ENCODE peak calls at places on chromosomes 16 and 17, in ten cellular contexts. One of them, this sample, is unnamed.
A peak's percentile ranks its signal among the peaks of the same experiment; 100 is the strongest.

GRCh38 chr16:83915081-83915480 is 16.2 kb downstream of the MLYCD start:
- DNase-seq in fibroblast of lung: no peak
- DNase-seq in GM12892: no peak
- DNase-seq in heart right ventricle: no peak
- DNase-seq in ELR: no peak
- DNase-seq in T-helper 9 cell: no peak
- DNase-seq in stimulated activated CD4-positive, alpha-beta T cell treated with anti-CD3 and anti-CD28 coated beads, Interleukin-15, amount 100 ng/mL, for 1 hour: no peak
- DNase-seq in H7: no peak
- DNase-seq in AG04449: no peak
- DNase-seq in cardiac muscle cell: no peak
- DNase-seq in this sample: no peak

GRCh38 chr17:50304781-50305404 is 30.6 kb downstream of the TMEM92 start:
- DNase-seq in fibroblast of lung: peak; percentile 56
- DNase-seq in GM12892: no peak
- DNase-seq in heart right ventricle: no peak
- DNase-seq in ELR: no peak
- DNase-seq in T-helper 9 cell: no peak
- DNase-seq in stimulated activated CD4-positive, alpha-beta T cell treated with anti-CD3 and anti-CD28 coated beads, Interleukin-15, amount 100 ng/mL, for 1 hour: no peak
- DNase-seq in H7: no peak
- DNase-seq in AG04449: no peak
- DNase-seq in cardiac muscle cell: peak; percentile 53
- DNase-seq in this sample: no peak

GRCh38 chr17:29442451-29442850 is 52.3 kb downstream of the TAOK1 start:
- DNase-seq in fibroblast of lung: no peak
- DNase-seq in GM12892: no peak
- DNase-seq in heart right ventricle: no peak
- DNase-seq in ELR: no peak
- DNase-seq in T-helper 9 cell: no peak
- DNase-seq in stimulated activated CD4-positive, alpha-beta T cell treated with anti-CD3 and anti-CD28 coated beads, Interleukin-15, amount 100 ng/mL, for 1 hour: no peak
- DNase-seq in H7: no peak
- DNase-seq in AG04449: no peak
- DNase-seq in cardiac muscle cell: no peak
- DNase-seq in this sample: no peak

GRCh38 chr16:75280331-75280804 is 28.9 kb upstream of the BCAR1 start:
- DNase-seq in fibroblast of lung: no peak
- DNase-seq in GM12892: no peak
- DNase-seq in heart right ventricle: no peak
- DNase-seq in ELR: no peak
- DNase-seq in T-helper 9 cell: no peak
- DNase-seq in stimulated activated CD4-positive, alpha-beta T cell treated with anti-CD3 and anti-CD28 coated beads, Interleukin-15, amount 100 ng/mL, for 1 hour: no peak
- DNase-seq in H7: no peak
- DNase-seq in AG04449: no peak
- DNase-seq in cardiac muscle cell: no peak
- DNase-seq in this sample: no peak

GRCh38 chr16:12988071-12988470 is 86.7 kb downstream of the SHISA9 start:
- DNase-seq in fibroblast of lung: no peak
- DNase-seq in GM12892: no peak
- DNase-seq in heart right ventricle: no peak
- DNase-seq in ELR: no peak
- DNase-seq in T-helper 9 cell: no peak
- DNase-seq in stimulated activated CD4-positive, alpha-beta T cell treated with anti-CD3 and anti-CD28 coated beads, Interleukin-15, amount 100 ng/mL, for 1 hour: no peak
- DNase-seq in H7: no peak
- DNase-seq in AG04449: no peak
- DNase-seq in cardiac muscle cell: no peak
- DNase-seq in this sample: no peak

GRCh38 chr17:45016823-45017222 is 34.6 kb downstream of the DCAKD start:
- DNase-seq in fibroblast of lung: no peak
- DNase-seq in GM12892: no peak
- DNase-seq in heart right ventricle: no peak
- DNase-seq in ELR: peak; percentile 55
- DNase-seq in T-helper 9 cell: no peak
- DNase-seq in stimulated activated CD4-positive, alpha-beta T cell treated with anti-CD3 and anti-CD28 coated beads, Interleukin-15, amount 100 ng/mL, for 1 hour: no peak
- DNase-seq in H7: no peak
- DNase-seq in AG04449: no peak
- DNase-seq in cardiac muscle cell: no peak
- DNase-seq in this sample: peak; percentile 18

GRCh38 chr17:28975634-28976033 is 24.3 kb upstream of the PHF12 start:
- DNase-seq in fibroblast of lung: no peak
- DNase-seq in GM12892: no peak
- DNase-seq in heart right ventricle: no peak
- DNase-seq in ELR: no peak
- DNase-seq in T-helper 9 cell: no peak
- DNase-seq in stimulated activated CD4-positive, alpha-beta T cell treated with anti-CD3 and anti-CD28 coated beads, Interleukin-15, amount 100 ng/mL, for 1 hour: no peak
- DNase-seq in H7: no peak
- DNase-seq in AG04449: no peak
- DNase-seq in cardiac muscle cell: no peak
- DNase-seq in this sample: no peak

GRCh38 chr17:80456465-80457235 is 19.8 kb downstream of the NPTX1 start:
- DNase-seq in fibroblast of lung: peak; percentile 21
- DNase-seq in GM12892: no peak
- DNase-seq in heart right ventricle: peak; percentile 68
- DNase-seq in ELR: peak; percentile 63
- DNase-seq in T-helper 9 cell: no peak
- DNase-seq in stimulated activated CD4-positive, alpha-beta T cell treated with anti-CD3 and anti-CD28 coated beads, Interleukin-15, amount 100 ng/mL, for 1 hour: no peak
- DNase-seq in H7: no peak
- DNase-seq in AG04449: no peak
- DNase-seq in cardiac muscle cell: peak; percentile 46
- DNase-seq in this sample: no peak

GRCh38 chr17:67052720-67053437 is 8.5 kb downstream of the CACNG1 start:
- DNase-seq in fibroblast of lung: no peak
- DNase-seq in GM12892: no peak
- DNase-seq in heart right ventricle: no peak
- DNase-seq in ELR: no peak
- DNase-seq in T-helper 9 cell: no peak
- DNase-seq in stimulated activated CD4-positive, alpha-beta T cell treated with anti-CD3 and anti-CD28 coated beads, Interleukin-15, amount 100 ng/mL, for 1 hour: no peak
- DNase-seq in H7: no peak
- DNase-seq in AG04449: no peak
- DNase-seq in cardiac muscle cell: no peak
- DNase-seq in this sample: no peak

GRCh38 chr17:81681672-81682071 is 1.9 kb downstream of the ARL16 start:
- DNase-seq in fibroblast of lung: no peak
- DNase-seq in GM12892: no peak
- DNase-seq in heart right ventricle: no peak
- DNase-seq in ELR: no peak
- DNase-seq in T-helper 9 cell: no peak
- DNase-seq in stimulated activated CD4-positive, alpha-beta T cell treated with anti-CD3 and anti-CD28 coated beads, Interleukin-15, amount 100 ng/mL, for 1 hour: no peak
- DNase-seq in H7: peak; percentile 41
- DNase-seq in AG04449: no peak
- DNase-seq in cardiac muscle cell: no peak
- DNase-seq in this sample: no peak

GRCh38 chr17:60656499-60656898 is 21.2 kb upstream of the BCAS3 start:
- DNase-seq in fibroblast of lung: no peak
- DNase-seq in GM12892: no peak
- DNase-seq in heart right ventricle: no peak
- DNase-seq in ELR: no peak
- DNase-seq in T-helper 9 cell: no peak
- DNase-seq in stimulated activated CD4-positive, alpha-beta T cell treated with anti-CD3 and anti-CD28 coated beads, Interleukin-15, amount 100 ng/mL, for 1 hour: no peak
- DNase-seq in H7: no peak
- DNase-seq in AG04449: no peak
- DNase-seq in cardiac muscle cell: no peak
- DNase-seq in this sample: no peak

GRCh38 chr16:1731603-1732002 is 25.6 kb downstream of the MAPK8IP3 start:
- DNase-seq in fibroblast of lung: no peak
- DNase-seq in GM12892: no peak
- DNase-seq in heart right ventricle: no peak
- DNase-seq in ELR: no peak
- DNase-seq in T-helper 9 cell: no peak
- DNase-seq in stimulated activated CD4-positive, alpha-beta T cell treated with anti-CD3 and anti-CD28 coated beads, Interleukin-15, amount 100 ng/mL, for 1 hour: no peak
- DNase-seq in H7: no peak
- DNase-seq in AG04449: no peak
- DNase-seq in cardiac muscle cell: no peak
- DNase-seq in this sample: no peak

GRCh38 chr17:63190821-63191220 is 224.8 kb downstream of the TANC2 start:
- DNase-seq in fibroblast of lung: no peak
- DNase-seq in GM12892: no peak
- DNase-seq in heart right ventricle: no peak
- DNase-seq in ELR: no peak
- DNase-seq in T-helper 9 cell: no peak
- DNase-seq in stimulated activated CD4-positive, alpha-beta T cell treated with anti-CD3 and anti-CD28 coated beads, Interleukin-15, amount 100 ng/mL, for 1 hour: no peak
- DNase-seq in H7: no peak
- DNase-seq in AG04449: no peak
- DNase-seq in cardiac muscle cell: no peak
- DNase-seq in this sample: no peak

GRCh38 chr17:76917829-76918228 is 49.6 kb downstream of the MGAT5B start:
- DNase-seq in fibroblast of lung: no peak
- DNase-seq in GM12892: no peak
- DNase-seq in heart right ventricle: peak; percentile 44
- DNase-seq in ELR: no peak
- DNase-seq in T-helper 9 cell: no peak
- DNase-seq in stimulated activated CD4-positive, alpha-beta T cell treated with anti-CD3 and anti-CD28 coated beads, Interleukin-15, amount 100 ng/mL, for 1 hour: no peak
- DNase-seq in H7: no peak
- DNase-seq in AG04449: no peak
- DNase-seq in cardiac muscle cell: no peak
- DNase-seq in this sample: no peak

GRCh38 chr17:40568074-40568836 is 3.0 kb upstream of the CCR7 start:
- DNase-seq in fibroblast of lung: no peak
- DNase-seq in GM12892: no peak
- DNase-seq in heart right ventricle: no peak
- DNase-seq in ELR: no peak
- DNase-seq in T-helper 9 cell: no peak
- DNase-seq in stimulated activated CD4-positive, alpha-beta T cell treated with anti-CD3 and anti-CD28 coated beads, Interleukin-15, amount 100 ng/mL, for 1 hour: no peak
- DNase-seq in H7: no peak
- DNase-seq in AG04449: no peak
- DNase-seq in cardiac muscle cell: no peak
- DNase-seq in this sample: no peak

GRCh38 chr17:80259642-80260535 is 763 bp upstream of the RNF213 start:
- DNase-seq in fibroblast of lung: peak; percentile 59
- DNase-seq in GM12892: peak; percentile 79
- DNase-seq in heart right ventricle: peak; percentile 69
- DNase-seq in ELR: peak; percentile 87
- DNase-seq in T-helper 9 cell: peak; percentile 77
- DNase-seq in stimulated activated CD4-positive, alpha-beta T cell treated with anti-CD3 and anti-CD28 coated beads, Interleukin-15, amount 100 ng/mL, for 1 hour: peak; percentile 72
- DNase-seq in H7: peak; percentile 98
- DNase-seq in AG04449: no peak
- DNase-seq in cardiac muscle cell: peak; percentile 76
- DNase-seq in this sample: peak; percentile 55

GRCh38 chr16:1979271-1980025 is 1.8 kb downstream of the NOXO1 start:
- DNase-seq in fibroblast of lung: no peak
- DNase-seq in GM12892: no peak
- DNase-seq in heart right ventricle: no peak
- DNase-seq in ELR: no peak
- DNase-seq in T-helper 9 cell: no peak
- DNase-seq in stimulated activated CD4-positive, alpha-beta T cell treated with anti-CD3 and anti-CD28 coated beads, Interleukin-15, amount 100 ng/mL, for 1 hour: no peak
- DNase-seq in H7: peak; percentile 97
- DNase-seq in AG04449: no peak
- DNase-seq in cardiac muscle cell: peak; percentile 37
- DNase-seq in this sample: no peak

GRCh38 chr17:73973881-73974409 is 229.5 kb upstream of the RPL38 start:
- DNase-seq in fibroblast of lung: no peak
- DNase-seq in GM12892: no peak
- DNase-seq in heart right ventricle: peak; percentile 49
- DNase-seq in ELR: no peak
- DNase-seq in T-helper 9 cell: no peak
- DNase-seq in stimulated activated CD4-positive, alpha-beta T cell treated with anti-CD3 and anti-CD28 coated beads, Interleukin-15, amount 100 ng/mL, for 1 hour: no peak
- DNase-seq in H7: peak; percentile 32
- DNase-seq in AG04449: no peak
- DNase-seq in cardiac muscle cell: peak; percentile 42
- DNase-seq in this sample: no peak

GRCh38 chr16:67873435-67874146 is 739 bp downstream of the EDC4 start:
- DNase-seq in fibroblast of lung: peak; percentile 14
- DNase-seq in GM12892: no peak
- DNase-seq in heart right ventricle: no peak
- DNase-seq in ELR: peak; percentile 40
- DNase-seq in T-helper 9 cell: no peak
- DNase-seq in stimulated activated CD4-positive, alpha-beta T cell treated with anti-CD3 and anti-CD28 coated beads, Interleukin-15, amount 100 ng/mL, for 1 hour: no peak
- DNase-seq in H7: peak; percentile 28
- DNase-seq in AG04449: no peak
- DNase-seq in cardiac muscle cell: no peak
- DNase-seq in this sample: no peak

GRCh38 chr16:20673882-20674683 is 23.4 kb downstream of the ACSM1 start:
- DNase-seq in fibroblast of lung: no peak
- DNase-seq in GM12892: no peak
- DNase-seq in heart right ventricle: no peak
- DNase-seq in ELR: no peak
- DNase-seq in T-helper 9 cell: no peak
- DNase-seq in stimulated activated CD4-positive, alpha-beta T cell treated with anti-CD3 and anti-CD28 coated beads, Interleukin-15, amount 100 ng/mL, for 1 hour: no peak
- DNase-seq in H7: no peak
- DNase-seq in AG04449: no peak
- DNase-seq in cardiac muscle cell: peak; percentile 51
- DNase-seq in this sample: no peak

GRCh38 chr17:30513346-30513745 is 36.1 kb downstream of the GOSR1 start:
- DNase-seq in fibroblast of lung: no peak
- DNase-seq in GM12892: no peak
- DNase-seq in heart right ventricle: no peak
- DNase-seq in ELR: no peak
- DNase-seq in T-helper 9 cell: no peak
- DNase-seq in stimulated activated CD4-positive, alpha-beta T cell treated with anti-CD3 and anti-CD28 coated beads, Interleukin-15, amount 100 ng/mL, for 1 hour: no peak
- DNase-seq in H7: no peak
- DNase-seq in AG04449: peak; percentile 64
- DNase-seq in cardiac muscle cell: no peak
- DNase-seq in this sample: no peak

GRCh38 chr17:80441598-80442304 is 26.8 kb downstream of the ENDOV start:
- DNase-seq in fibroblast of lung: no peak
- DNase-seq in GM12892: no peak
- DNase-seq in heart right ventricle: no peak
- DNase-seq in ELR: no peak
- DNase-seq in T-helper 9 cell: no peak
- DNase-seq in stimulated activated CD4-positive, alpha-beta T cell treated with anti-CD3 and anti-CD28 coated beads, Interleukin-15, amount 100 ng/mL, for 1 hour: no peak
- DNase-seq in H7: no peak
- DNase-seq in AG04449: no peak
- DNase-seq in cardiac muscle cell: no peak
- DNase-seq in this sample: no peak

GRCh38 chr16:1144476-1145382 is 8.2 kb upstream of the CACNA1H start:
- DNase-seq in fibroblast of lung: no peak
- DNase-seq in GM12892: no peak
- DNase-seq in heart right ventricle: no peak
- DNase-seq in ELR: no peak
- DNase-seq in T-helper 9 cell: no peak
- DNase-seq in stimulated activated CD4-positive, alpha-beta T cell treated with anti-CD3 and anti-CD28 coated beads, Interleukin-15, amount 100 ng/mL, for 1 hour: no peak
- DNase-seq in H7: no peak
- DNase-seq in AG04449: no peak
- DNase-seq in cardiac muscle cell: no peak
- DNase-seq in this sample: no peak

GRCh38 chr17:781920-782731 is at the start of the genes GLOD4 and MRM3:
- DNase-seq in fibroblast of lung: peak; percentile 86
- DNase-seq in GM12892: peak; percentile 96
- DNase-seq in heart right ventricle: peak; percentile 92
- DNase-seq in ELR: peak; percentile 87
- DNase-seq in T-helper 9 cell: peak; percentile 95
- DNase-seq in stimulated activated CD4-positive, alpha-beta T cell treated with anti-CD3 and anti-CD28 coated beads, Interleukin-15, amount 100 ng/mL, for 1 hour: peak; percentile 95
- DNase-seq in H7: peak; percentile 96
- DNase-seq in AG04449: no peak
- DNase-seq in cardiac muscle cell: peak; percentile 92
- DNase-seq in this sample: peak; percentile 77

GRCh38 chr17:37124074-37124824 is 175.5 kb downstream of the AATF start:
- DNase-seq in fibroblast of lung: peak; percentile 40
- DNase-seq in GM12892: no peak
- DNase-seq in heart right ventricle: no peak
- DNase-seq in ELR: no peak
- DNase-seq in T-helper 9 cell: no peak
- DNase-seq in stimulated activated CD4-positive, alpha-beta T cell treated with anti-CD3 and anti-CD28 coated beads, Interleukin-15, amount 100 ng/mL, for 1 hour: no peak
- DNase-seq in H7: no peak
- DNase-seq in AG04449: no peak
- DNase-seq in cardiac muscle cell: peak; percentile 27
- DNase-seq in this sample: no peak

GRCh38 chr16:3618782-3619166 is 7.4 kb upstream of the SLX4 start:
- DNase-seq in fibroblast of lung: no peak
- DNase-seq in GM12892: no peak
- DNase-seq in heart right ventricle: no peak
- DNase-seq in ELR: peak; percentile 21
- DNase-seq in T-helper 9 cell: no peak
- DNase-seq in stimulated activated CD4-positive, alpha-beta T cell treated with anti-CD3 and anti-CD28 coated beads, Interleukin-15, amount 100 ng/mL, for 1 hour: no peak
- DNase-seq in H7: no peak
- DNase-seq in AG04449: no peak
- DNase-seq in cardiac muscle cell: no peak
- DNase-seq in this sample: no peak

GRCh38 chr16:66278604-66279262 is 87.8 kb upstream of the CDH5 start:
- DNase-seq in fibroblast of lung: no peak
- DNase-seq in GM12892: no peak
- DNase-seq in heart right ventricle: no peak
- DNase-seq in ELR: no peak
- DNase-seq in T-helper 9 cell: no peak
- DNase-seq in stimulated activated CD4-positive, alpha-beta T cell treated with anti-CD3 and anti-CD28 coated beads, Interleukin-15, amount 100 ng/mL, for 1 hour: no peak
- DNase-seq in H7: no peak
- DNase-seq in AG04449: no peak
- DNase-seq in cardiac muscle cell: no peak
- DNase-seq in this sample: no peak

GRCh38 chr17:56785997-56786680 is 47.6 kb downstream of the C17orf67 start:
- DNase-seq in fibroblast of lung: no peak
- DNase-seq in GM12892: no peak
- DNase-seq in heart right ventricle: no peak
- DNase-seq in ELR: no peak
- DNase-seq in T-helper 9 cell: no peak
- DNase-seq in stimulated activated CD4-positive, alpha-beta T cell treated with anti-CD3 and anti-CD28 coated beads, Interleukin-15, amount 100 ng/mL, for 1 hour: no peak
- DNase-seq in H7: no peak
- DNase-seq in AG04449: no peak
- DNase-seq in cardiac muscle cell: no peak
- DNase-seq in this sample: no peak

This sample was measured in NCI-H460.